ENCODE peak calls at places on chromosomes 7 and 10, in seven cellular contexts. C, K, L, R, V, J and N are unnamed samples.

GRCh38 chr10:50552308-50552707 is 71.4 kb downstream of the SGMS1 start:
- DNase-seq in C (no peak), L (no peak), K (no peak), R (peak; percentile 84), J (no peak), V (no peak), N (no peak)

GRCh38 chr10:72098301-72099053 is 10.1 kb upstream of the SPOCK2 start:
- DNase-seq in R (no peak), J (no peak), C (no peak), K (no peak), V (no peak), L (no peak), N (peak; percentile 42)

GRCh38 chr10:70982443-70982842 is 94.1 kb upstream of the PCBD1 start:
- DNase-seq in L (no peak), C (no peak), J (no peak), V (no peak), R (no peak), K (no peak), N (no peak)

GRCh38 chr7:1440620-1441019 is 18.6 kb downstream of the MICALL2 start:
- DNase-seq in R (no peak), C (no peak), L (no peak), J (no peak), V (no peak), K (no peak), N (no peak)

GRCh38 chr7:151187409-151188251 is 580 bp upstream of the ASB10 start:
- DNase-seq in V (no peak), J (no peak), R (no peak), L (no peak), C (no peak), K (no peak), N (no peak)

GRCh38 chr7:35894721-35895120 is 93.9 kb downstream of the SEPTIN7 start:
- DNase-seq in K (no peak), J (no peak), R (no peak), L (no peak), V (no peak), C (no peak), N (no peak)

GRCh38 chr7:152968003-152968402 is 208.5 kb downstream of the ACTR3B start:
- DNase-seq in C (no peak), L (no peak), V (no peak), J (no peak), R (peak; percentile 2), K (no peak), N (peak; percentile 9)

GRCh38 chr7:44213872-44214595 is 13.3 kb downstream of the YKT6 start:
- DNase-seq in J (peak; percentile 27), L (no peak), C (no peak), R (peak; percentile 50), K (peak; percentile 82), V (no peak), N (peak; percentile 71)

GRCh38 chr10:44786451-44786850 is 124.7 kb upstream of the TMEM72 start:
- DNase-seq in J (peak; percentile 91), L (no peak), V (no peak), C (no peak), K (no peak), R (no peak), N (no peak)

GRCh38 chr7:21944616-21945373 is 904 bp downstream of the CDCA7L start:
- DNase-seq in J (no peak), C (peak; percentile 38), K (peak; percentile 49), V (peak; percentile 84), R (peak; percentile 37), L (no peak), N (no peak)

GRCh38 chr10:122033224-122033926 is 44.4 kb downstream of the TACC2 start:
- DNase-seq in C (no peak), R (no peak), L (no peak), K (no peak), V (peak; percentile 68), J (no peak), N (no peak)

GRCh38 chr10:62911210-62911963 is 95.2 kb upstream of the EGR2 start:
- DNase-seq in K (no peak), J (no peak), C (no peak), L (no peak), V (no peak), R (no peak), N (no peak)

GRCh38 chr10:48233643-48234042 is 40.9 kb downstream of the FRMPD2 start:
- DNase-seq in L (no peak), K (no peak), C (no peak), V (no peak), R (no peak), J (no peak), N (no peak)

GRCh38 chr10:34607894-34608293 is 207.2 kb downstream of the PARD3 start:
- DNase-seq in C (no peak), L (no peak), K (no peak), J (peak; percentile 47), V (no peak), R (no peak), N (no peak)

GRCh38 chr10:90319188-90319914 is 538.5 kb downstream of the HTR7 start:
- DNase-seq in R (peak; percentile 99), L (no peak), V (no peak), K (no peak), C (no peak), J (peak; percentile 88), N (no peak)

GRCh38 chr7:128266891-128267839 is 26.1 kb downstream of the LEP start:
- DNase-seq in L (no peak), J (peak; percentile 20), R (peak; percentile 82), V (no peak), C (no peak), K (peak; percentile 63), N (peak; percentile 30)

GRCh38 chr7:154433632-154434598 is 381.7 kb downstream of the DPP6 start:
- DNase-seq in V (no peak), L (no peak), C (no peak), R (no peak), K (no peak), J (no peak), N (no peak)

GRCh38 chr7:128891110-128891941 is 19.2 kb downstream of the KCP start:
- DNase-seq in J (no peak), C (peak; percentile 37), K (peak; percentile 68), L (no peak), R (no peak), V (no peak), N (no peak)

GRCh38 chr10:87923233-87923632 is 59.8 kb downstream of the PTEN start:
- DNase-seq in J (no peak), C (no peak), V (no peak), R (no peak), K (no peak), L (no peak), N (no peak)

GRCh38 chr10:75038335-75038734 is 73.1 kb upstream of the SAMD8 start:
- DNase-seq in K (no peak), L (no peak), R (no peak), J (peak; percentile 11), V (no peak), C (no peak), N (no peak)

GRCh38 chr10:61629594-61629993 is 33.1 kb upstream of the CABCOCO1 start:
- DNase-seq in C (no peak), K (no peak), V (no peak), J (no peak), R (no peak), L (no peak), N (no peak)

GRCh38 chr10:97627731-97628130 is 5.6 kb downstream of the MORN4 start:
- DNase-seq in R (no peak), L (no peak), J (no peak), K (no peak), C (no peak), V (no peak), N (peak; percentile 75)

GRCh38 chr10:95832216-95833037 is 75.3 kb upstream of the CC2D2B start:
- DNase-seq in K (no peak), V (no peak), C (no peak), R (no peak), L (peak; percentile 14), J (no peak), N (no peak)

GRCh38 chr10:71623098-71623985 is 96.2 kb downstream of the C10orf105 start:
- DNase-seq in C (no peak), L (no peak), V (no peak), R (peak; percentile 27), J (peak; percentile 26), K (peak; percentile 30), N (peak; percentile 83)

GRCh38 chr10:114881916-114882315 is 56.1 kb upstream of the TRUB1 start:
- DNase-seq in C (no peak), L (no peak), J (peak; percentile 36), K (no peak), V (no peak), R (no peak), N (no peak)

GRCh38 chr7:157024716-157025115 is 14.3 kb upstream of the MNX1 start:
- DNase-seq in L (no peak), V (no peak), R (no peak), K (no peak), J (no peak), C (no peak), N (no peak)

GRCh38 chr7:110804501-110804900 is 286.4 kb upstream of the LRRN3 start:
- DNase-seq in L (no peak), R (no peak), J (no peak), V (no peak), K (no peak), C (no peak), N (no peak)

GRCh38 chr10:49613160-49613881 is 516 bp upstream of the CHAT start:
- DNase-seq in J (no peak), K (no peak), L (no peak), R (no peak), C (no peak), V (no peak), N (no peak)